ENCODE peak calls at places on chromosomes 5 and 9, in ten cellular contexts. W, K, T, I, U, P, O, D, R and B are unnamed samples.

GRCh38 chr5:165805756-165806155 is 2300.3 kb downstream of the MAT2B start:
- DNase-seq in O (no peak), D (no peak), I (no peak), W (no peak), K (no peak), R (no peak), T (no peak), P (no peak), U (no peak), B (no peak)

GRCh38 chr5:137741718-137742117 is 5.8 kb upstream of the KLHL3 start:
- DNase-seq in O (no peak), U (no peak), D (no peak), W (no peak), P (peak), R (no peak), T (no peak), K (no peak), I (no peak), B (no peak)

GRCh38 chr5:2271280-2271679 is 388.6 kb upstream of the IRX4 start:
- DNase-seq in I (no peak), R (no peak), D (no peak), W (no peak), P (no peak), K (no peak), U (no peak), O (no peak), T (peak), B (no peak)

GRCh38 chr5:8984386-8984785 is 561.5 kb downstream of the SEMA5A start:
- DNase-seq in W (no peak), T (no peak), I (no peak), D (no peak), U (no peak), R (no peak), P (no peak), O (no peak), K (no peak), B (no peak)

GRCh38 chr5:6773342-6774035 is 60.3 kb downstream of the TENT4A start:
- DNase-seq in R (peak), O (no peak), W (no peak), T (no peak), U (no peak), P (peak), D (no peak), I (no peak), K (no peak), B (no peak)

GRCh38 chr9:121888438-121888775 is 204.7 kb downstream of the TTLL11 start:
- DNase-seq in W (no peak), R (no peak), P (no peak), U (no peak), O (no peak), K (no peak), D (no peak), I (no peak), T (no peak), B (peak)

GRCh38 chr9:136402067-136402466 is 2.1 kb upstream of the SNAPC4 start:
- DNase-seq in U (no peak), P (no peak), K (no peak), W (no peak), I (no peak), R (no peak), D (no peak), O (no peak), T (no peak), B (no peak)

GRCh38 chr5:181170996-181171395 is 23.6 kb downstream of the OR2V2 start:
- DNase-seq in W (no peak), U (no peak), O (no peak), I (no peak), D (no peak), R (no peak), T (no peak), P (no peak), K (no peak), B (no peak)